ENCODE peak calls at places on chromosome 11, in five cellular contexts. D is H9, Z is right atrium auricular region, U is adrenal gland, W is fibroblast of gingiva. X is an unnamed sample.

GRCh38 chr11:73233704-73234402 is 15.8 kb downstream of the P2RY2 start:
- DNase-seq in D (peak), Z (no peak), U (no peak), W (no peak), X (no peak)

GRCh38 chr11:4060182-4060923 is 34.2 kb upstream of the RRM1 start:
- DNase-seq in D (no peak), Z (no peak), U (no peak), W (no peak), X (no peak)

GRCh38 chr11:71294846-71295600 is 42.6 kb upstream of the SHANK2 start:
- DNase-seq in D (no peak), Z (peak), U (no peak), W (no peak), X (no peak)

GRCh38 chr11:22753401-22753800 is 76.2 kb downstream of the SVIP start:
- DNase-seq in D (no peak), Z (no peak), U (no peak), W (no peak), X (no peak)

GRCh38 chr11:67266424-67267187 is at the start of gene GRK2:
- DNase-seq in D (no peak), Z (no peak), U (peak), W (peak), X (no peak)

GRCh38 chr11:107689317-107690202 is 22.3 kb downstream of the SLN start:
- DNase-seq in D (peak), Z (peak), U (peak), W (peak), X (no peak)

GRCh38 chr11:68193018-68193417 is 20.1 kb downstream of the KMT5B start:
- DNase-seq in D (no peak), Z (no peak), U (no peak), W (no peak), X (no peak)

GRCh38 chr11:93131709-93132108 is 66.1 kb downstream of the SLC36A4 start:
- DNase-seq in D (no peak), Z (no peak), U (no peak), W (no peak), X (no peak)

GRCh38 chr11:68690671-68691401 is 6.5 kb downstream of the GAL start:
- DNase-seq in D (peak), Z (no peak), U (no peak), W (no peak), X (no peak)

GRCh38 chr11:111046291-111046690 is 199.2 kb upstream of the POU2AF2 start:
- DNase-seq in D (no peak), Z (no peak), U (no peak), W (peak), X (no peak)

GRCh38 chr11:79243412-79244174 is 197.2 kb downstream of the TENM4 start:
- DNase-seq in D (no peak), Z (no peak), U (no peak), W (no peak), X (no peak)

GRCh38 chr11:126277322-126277721 is 5.6 kb upstream of the TIRAP start:
- DNase-seq in D (no peak), Z (no peak), U (no peak), W (no peak), X (no peak)

GRCh38 chr11:128299132-128299726 is 288.1 kb downstream of the ETS1 start:
- DNase-seq in D (no peak), Z (no peak), U (no peak), W (peak), X (no peak)

GRCh38 chr11:131413217-131413616 is 42.8 kb downstream of the NTM start:
- DNase-seq in D (no peak), Z (peak), U (no peak), W (no peak), X (no peak)

GRCh38 chr11:36081274-36081945 is 137.5 kb downstream of the LDLRAD3 start:
- DNase-seq in D (no peak), Z (no peak), U (no peak), W (no peak), X (no peak)

GRCh38 chr11:7603031-7603781 is 70.1 kb downstream of the CYB5R2 start:
- DNase-seq in D (no peak), Z (no peak), U (no peak), W (peak), X (no peak)

GRCh38 chr11:70482529-70482917 is 84.2 kb downstream of the CTTN start:
- DNase-seq in D (no peak), Z (no peak), U (no peak), W (no peak), X (no peak)

GRCh38 chr11:13140028-13140870 is 131.1 kb downstream of the RASSF10 start:
- DNase-seq in D (no peak), Z (no peak), U (no peak), W (no peak), X (no peak)

GRCh38 chr11:112748713-112749481 is 212.3 kb upstream of the NCAM1 start:
- DNase-seq in D (no peak), Z (no peak), U (no peak), W (no peak), X (no peak)

GRCh38 chr11:33652930-33653329 is 47.7 kb downstream of the C11orf91 start:
- DNase-seq in D (no peak), Z (peak), U (no peak), W (no peak), X (no peak)

GRCh38 chr11:72738199-72739141 is 13.7 kb downstream of the ARAP1 start:
- DNase-seq in D (no peak), Z (peak), U (no peak), W (peak), X (no peak)

X was measured in NT2/D1.